ENCODE peak calls at places on chromosomes 16 and 17, in six cellular contexts. One of them, this sample, is unnamed.

GRCh38 chr17:63537001-63537400 is 13.3 kb upstream of the DCAF7 start:
- DNase-seq in GM12891: no peak
- DNase-seq in H1: no peak
- DNase-seq in HepG2: no peak
- DNase-seq in K562: no peak
- DNase-seq in GM12878: no peak
- DNase-seq in this sample: no peak

GRCh38 chr17:62565817-62566216 is 61.7 kb upstream of the MRC2 start:
- DNase-seq in GM12878: no peak
- DNase-seq in H1: no peak
- DNase-seq in GM12891: no peak
- DNase-seq in HepG2: no peak
- DNase-seq in K562: no peak
- DNase-seq in this sample: no peak

GRCh38 chr16:16113076-16113475 is 110.2 kb downstream of the ABCC6 start:
- DNase-seq in GM12891: no peak
- DNase-seq in H1: no peak
- DNase-seq in GM12878: no peak
- DNase-seq in K562: no peak
- DNase-seq in HepG2: no peak
- DNase-seq in this sample: no peak

GRCh38 chr16:57092786-57093301 is 461 bp downstream of the CPNE2 start:
- DNase-seq in H1: peak
- DNase-seq in HepG2: no peak
- DNase-seq in K562: peak
- DNase-seq in GM12878: no peak
- DNase-seq in GM12891: peak
- DNase-seq in this sample: peak

GRCh38 chr16:58127634-58128033 is 1.5 kb downstream of the CFAP20 start:
- DNase-seq in HepG2: no peak
- DNase-seq in K562: no peak
- DNase-seq in H1: no peak
- DNase-seq in GM12878: no peak
- DNase-seq in GM12891: no peak
- DNase-seq in this sample: no peak

GRCh38 chr16:57826040-57826434 is 23.7 kb upstream of the KIFC3 start:
- DNase-seq in H1: no peak
- DNase-seq in HepG2: no peak
- DNase-seq in GM12878: no peak
- DNase-seq in K562: no peak
- DNase-seq in GM12891: no peak
- DNase-seq in this sample: no peak

GRCh38 chr17:35890774-35891155 is 10.6 kb upstream of the CCL5 start:
- DNase-seq in GM12878: no peak
- DNase-seq in HepG2: no peak
- DNase-seq in K562: no peak
- DNase-seq in GM12891: no peak
- DNase-seq in H1: no peak
- DNase-seq in this sample: no peak

GRCh38 chr16:58862334-58863024 is 128.4 kb upstream of the GOT2 start:
- DNase-seq in HepG2: no peak
- DNase-seq in GM12891: no peak
- DNase-seq in K562: no peak
- DNase-seq in H1: no peak
- DNase-seq in GM12878: no peak
- DNase-seq in this sample: no peak

GRCh38 chr16:75380870-75381269 is 52.4 kb downstream of the CFDP1 start:
- DNase-seq in GM12891: no peak
- DNase-seq in K562: no peak
- DNase-seq in GM12878: no peak
- DNase-seq in HepG2: no peak
- DNase-seq in H1: no peak
- DNase-seq in this sample: no peak

GRCh38 chr16:54636221-54636793 is 294.4 kb upstream of the IRX5 start:
- DNase-seq in HepG2: no peak
- DNase-seq in GM12878: no peak
- DNase-seq in K562: no peak
- DNase-seq in GM12891: no peak
- DNase-seq in H1: no peak
- DNase-seq in this sample: no peak

GRCh38 chr16:54633943-54634362 is 296.7 kb upstream of the IRX5 start:
- DNase-seq in HepG2: peak
- DNase-seq in GM12878: no peak
- DNase-seq in K562: peak
- DNase-seq in GM12891: no peak
- DNase-seq in H1: peak
- DNase-seq in this sample: no peak

GRCh38 chr16:54630284-54630967 is 300.2 kb upstream of the IRX5 start:
- DNase-seq in HepG2: no peak
- DNase-seq in GM12878: no peak
- DNase-seq in GM12891: no peak
- DNase-seq in K562: no peak
- DNase-seq in H1: no peak
- DNase-seq in this sample: no peak

GRCh38 chr16:54632322-54632721 is 298.3 kb upstream of the IRX5 start:
- DNase-seq in K562: no peak
- DNase-seq in GM12891: no peak
- DNase-seq in HepG2: no peak
- DNase-seq in H1: no peak
- DNase-seq in GM12878: no peak
- DNase-seq in this sample: no peak

DNA sequence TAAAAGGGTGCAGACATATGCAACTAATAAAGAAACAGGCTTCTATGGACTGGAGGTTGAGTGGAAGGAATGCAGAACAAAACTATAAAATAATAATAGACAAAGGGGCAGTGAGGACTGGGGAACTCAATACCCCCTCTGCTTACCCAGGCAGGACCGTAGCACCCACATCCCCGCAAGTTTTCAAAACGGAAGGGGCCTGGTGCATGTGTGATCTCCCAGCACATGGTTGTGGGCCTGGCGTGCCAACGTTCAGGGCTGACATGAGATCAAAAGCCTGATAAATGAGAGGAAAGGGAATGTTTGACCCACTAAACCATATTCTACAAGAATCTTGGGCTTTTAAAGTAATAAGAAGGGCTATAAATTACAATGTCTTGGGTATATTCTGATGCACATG is 297.8 kb upstream of the IRX5 start:
- DNase-seq in K562: no peak
- DNase-seq in GM12891: no peak
- DNase-seq in HepG2: no peak
- DNase-seq in H1: no peak
- DNase-seq in GM12878: no peak
- DNase-seq in this sample: no peak
- TF ChIP-seq POLR2A in K562: no peak
- TF ChIP-seq POLR2A in GM12891: no peak
- TF ChIP-seq POLR2A in HepG2: no peak
- TF ChIP-seq POLR2A in H1: no peak
- TF ChIP-seq POLR2A in GM12878: no peak
- TF ChIP-seq POLR2A in this sample: no peak

GRCh38 chr17:81924557-81925532 is 2.7 kb downstream of the MAFG start:
- DNase-seq in H1: no peak
- DNase-seq in K562: peak
- DNase-seq in GM12891: no peak
- DNase-seq in HepG2: peak
- DNase-seq in GM12878: no peak
- DNase-seq in this sample: no peak
- TF ChIP-seq TAF1 in H1: no peak
- TF ChIP-seq TAF1 in K562: no peak
- TF ChIP-seq TAF1 in GM12891: no peak
- TF ChIP-seq TAF1 in HepG2: no peak
- TF ChIP-seq TAF1 in GM12878: no peak
- TF ChIP-seq TAF1 in this sample: no peak

DNA sequence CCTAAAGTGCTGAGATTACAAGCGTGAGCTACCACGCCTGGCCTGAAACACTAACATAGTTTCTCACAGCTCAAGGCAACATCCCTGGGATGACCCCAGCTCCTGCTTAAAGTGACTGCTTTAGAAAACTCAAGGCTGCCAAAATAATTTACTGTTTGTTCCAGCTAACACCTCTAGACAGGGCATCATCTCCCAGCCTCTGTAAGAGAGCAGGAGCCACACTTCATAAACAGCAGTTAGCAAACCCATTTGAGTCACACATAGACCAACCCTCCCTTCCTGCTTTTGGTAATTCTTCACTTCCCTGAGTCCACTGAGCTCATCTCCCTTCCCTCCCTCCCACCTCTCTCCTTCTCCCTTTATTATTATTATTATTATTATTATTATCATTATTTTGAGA is 201.3 kb downstream of the XYLT1 start:
- DNase-seq in GM12878: no peak
- DNase-seq in GM12891: no peak
- DNase-seq in HepG2: no peak
- DNase-seq in K562: no peak
- DNase-seq in H1: no peak
- DNase-seq in this sample: no peak
- TF ChIP-seq POLR2AphosphoS5 in GM12878: no peak
- TF ChIP-seq POLR2AphosphoS5 in GM12891: no peak
- TF ChIP-seq POLR2AphosphoS5 in HepG2: no peak
- TF ChIP-seq POLR2AphosphoS5 in K562: no peak
- TF ChIP-seq POLR2AphosphoS5 in H1: no peak
- TF ChIP-seq POLR2AphosphoS5 in this sample: no peak

DNA sequence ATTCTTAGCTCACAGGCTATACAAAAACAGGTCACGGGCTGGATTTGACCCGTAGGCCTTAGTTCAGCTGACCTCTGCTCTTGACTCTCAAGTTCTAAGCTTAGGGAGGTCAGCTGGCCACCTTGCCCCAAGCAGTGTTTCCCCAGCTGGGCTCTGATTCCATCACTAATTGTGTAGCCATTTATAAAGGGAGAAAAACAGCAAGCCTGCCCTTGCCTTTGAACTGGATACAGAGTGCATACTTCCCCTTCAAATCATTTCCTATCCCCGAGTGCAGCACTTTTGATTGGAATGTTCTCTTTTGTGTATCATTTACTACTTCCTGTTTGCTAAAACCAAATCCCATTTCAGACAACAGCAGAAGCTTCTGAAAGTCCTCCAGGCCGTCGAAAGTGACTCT is 153.6 kb downstream of the KATNIP start:
- DNase-seq in K562: no peak
- DNase-seq in GM12878: no peak
- DNase-seq in GM12891: no peak
- DNase-seq in HepG2: no peak
- DNase-seq in H1: no peak
- DNase-seq in this sample: no peak
- TF ChIP-seq POLR2A in K562: no peak
- TF ChIP-seq POLR2A in GM12878: no peak
- TF ChIP-seq POLR2A in GM12891: no peak
- TF ChIP-seq POLR2A in HepG2: no peak
- TF ChIP-seq POLR2A in H1: no peak
- TF ChIP-seq POLR2A in this sample: no peak

GRCh38 chr17:40460585-40460975 is 17.3 kb downstream of the IGFBP4 start:
- DNase-seq in K562: no peak
- DNase-seq in HepG2: no peak
- DNase-seq in GM12891: no peak
- DNase-seq in H1: no peak
- DNase-seq in GM12878: no peak
- DNase-seq in this sample: no peak
- TF ChIP-seq TAF1 in K562: no peak
- TF ChIP-seq TAF1 in HepG2: no peak
- TF ChIP-seq TAF1 in GM12891: no peak
- TF ChIP-seq TAF1 in H1: no peak
- TF ChIP-seq TAF1 in GM12878: no peak
- TF ChIP-seq TAF1 in this sample: no peak

DNA sequence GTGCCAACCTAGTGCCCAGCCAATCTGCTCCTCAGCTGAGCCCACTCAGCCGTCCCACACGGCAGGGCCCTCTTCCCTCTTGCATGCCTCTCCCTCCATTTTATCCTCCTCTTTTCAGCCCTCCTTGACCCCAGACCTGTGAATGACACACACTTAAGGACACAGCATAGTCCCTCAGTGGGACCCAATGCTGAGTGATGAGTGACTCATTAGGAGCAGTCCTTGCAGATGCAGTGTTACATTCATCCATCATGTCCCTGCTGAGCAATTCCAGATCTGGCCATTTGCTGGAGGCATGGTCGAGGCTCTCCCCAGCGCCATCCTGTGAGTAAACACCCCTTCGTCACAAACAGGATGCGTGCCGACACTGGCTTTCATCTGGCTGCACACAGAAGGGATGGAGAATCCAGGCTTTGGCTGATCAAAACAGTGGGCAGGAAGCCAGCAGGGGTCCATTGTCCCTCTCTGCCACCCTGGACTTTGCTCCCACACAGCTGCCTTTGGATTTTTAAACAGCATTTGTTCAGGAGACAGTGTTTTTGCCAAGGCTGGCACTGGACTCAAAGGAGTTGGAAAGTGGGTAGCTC is 122.6 kb downstream of the AXIN2 start:
- DNase-seq in HepG2: peak
- DNase-seq in K562: no peak
- DNase-seq in H1: no peak
- DNase-seq in GM12891: no peak
- DNase-seq in GM12878: no peak
- DNase-seq in this sample: no peak
- TF ChIP-seq POLR2AphosphoS5 in HepG2: no peak
- TF ChIP-seq POLR2AphosphoS5 in K562: no peak
- TF ChIP-seq POLR2AphosphoS5 in H1: no peak
- TF ChIP-seq POLR2AphosphoS5 in GM12891: no peak
- TF ChIP-seq POLR2AphosphoS5 in GM12878: no peak
- TF ChIP-seq POLR2AphosphoS5 in this sample: no peak

GRCh38 chr17:17849863-17850373 is 13.1 kb upstream of the SREBF1 start:
- DNase-seq in HepG2: peak
- DNase-seq in GM12891: peak
- DNase-seq in GM12878: peak
- DNase-seq in K562: peak
- DNase-seq in H1: no peak
- DNase-seq in this sample: peak
- TF ChIP-seq POLR2A in HepG2: no peak
- TF ChIP-seq POLR2A in GM12891: peak
- TF ChIP-seq POLR2A in GM12878: peak
- TF ChIP-seq POLR2A in K562: peak
- TF ChIP-seq POLR2A in H1: no peak
- TF ChIP-seq POLR2A in this sample: no peak

GRCh38 chr17:80698297-80698696 is 153.7 kb downstream of the RPTOR start:
- DNase-seq in GM12878: no peak
- DNase-seq in GM12891: no peak
- DNase-seq in K562: no peak
- DNase-seq in H1: no peak
- DNase-seq in HepG2: no peak
- DNase-seq in this sample: no peak
- TF ChIP-seq TAF1 in GM12878: no peak
- TF ChIP-seq TAF1 in GM12891: no peak
- TF ChIP-seq TAF1 in K562: no peak
- TF ChIP-seq TAF1 in H1: no peak
- TF ChIP-seq TAF1 in HepG2: no peak
- TF ChIP-seq TAF1 in this sample: no peak

This sample was measured in GM12892.